ENCODE peak calls at places on chromosomes 5 and 9, in nine cellular contexts. V is HepG2, P is HCT116, R is K562, H is prostate gland, O is upper lobe of left lung, Y is GM23338, C is GM12891, U is stomach. Z is an unnamed sample.

GRCh38 chr9:81394816-81395215 is 294.5 kb downstream of the TLE1 start:
- DNase-seq in V (no peak), P (no peak), R (no peak), H (no peak), O (no peak), Y (no peak), C (no peak), U (no peak), Z (no peak)

GRCh38 chr9:76413658-76414057 is 19.4 kb upstream of the RFK start:
- DNase-seq in V (no peak), P (no peak), R (no peak), H (no peak), O (no peak), Y (no peak), C (no peak), U (no peak), Z (no peak)

GRCh38 chr5:103774736-103775135 is 212.1 kb upstream of the NUDT12 start:
- DNase-seq in V (no peak), P (no peak), R (no peak), H (no peak), O (no peak), Y (no peak), C (no peak), U (no peak), Z (no peak)

GRCh38 chr5:14450055-14450524 is 131.5 kb upstream of the OTULINL start:
- DNase-seq in V (no peak), P (no peak), R (no peak), H (no peak), O (no peak), Y (no peak), C (no peak), U (no peak), Z (peak)

GRCh38 chr9:16681659-16681990 is 188.8 kb downstream of the BNC2 start:
- DNase-seq in V (no peak), P (no peak), R (no peak), H (no peak), O (no peak), Y (no peak), C (no peak), U (no peak), Z (no peak)

GRCh38 chr9:13614060-13614459 is 334.6 kb upstream of the MPDZ start:
- DNase-seq in V (no peak), P (no peak), R (no peak), H (no peak), O (no peak), Y (no peak), C (no peak), U (no peak), Z (no peak)

GRCh38 chr9:130745210-130745800 is 51.7 kb downstream of the EXOSC2 start:
- DNase-seq in V (no peak), P (no peak), R (peak), H (no peak), O (no peak), Y (no peak), C (no peak), U (no peak), Z (no peak)

GRCh38 chr9:114004221-114004716 is 73.8 kb downstream of the AMBP start:
- DNase-seq in V (no peak), P (no peak), R (no peak), H (no peak), O (no peak), Y (no peak), C (no peak), U (peak), Z (peak)

GRCh38 chr5:151075698-151076331 is 5.0 kb downstream of the TNIP1 start:
- DNase-seq in V (no peak), P (no peak), R (no peak), H (no peak), O (no peak), Y (no peak), C (no peak), U (peak), Z (no peak)

GRCh38 chr9:15144567-15145174 is 162.3 kb downstream of the TTC39B start:
- DNase-seq in V (no peak), P (peak), R (no peak), H (no peak), O (no peak), Y (no peak), C (no peak), U (no peak), Z (no peak)

GRCh38 chr5:82356808-82357671 is 78.9 kb upstream of the RPS23 start:
- DNase-seq in V (peak), P (peak), R (peak), H (peak), O (no peak), Y (peak), C (no peak), U (peak), Z (peak)

GRCh38 chr9:97500765-97501176 is 695 bp upstream of the TMOD1 start:
- DNase-seq in V (no peak), P (no peak), R (no peak), H (no peak), O (no peak), Y (no peak), C (no peak), U (no peak), Z (no peak)

GRCh38 chr9:133351526-133351907 is 3.5 kb downstream of the RPL7A start:
- DNase-seq in V (no peak), P (no peak), R (no peak), H (no peak), O (no peak), Y (no peak), C (no peak), U (no peak), Z (no peak)

GRCh38 chr9:117413346-117414219 is 1.3 kb downstream of the ASTN2 start:
- DNase-seq in V (no peak), P (no peak), R (no peak), H (peak), O (peak), Y (peak), C (peak), U (no peak), Z (no peak)

GRCh38 chr9:38286357-38286756 is 106.1 kb upstream of the ALDH1B1 start:
- DNase-seq in V (no peak), P (no peak), R (no peak), H (no peak), O (no peak), Y (peak), C (no peak), U (no peak), Z (no peak)

GRCh38 chr5:53037141-53037859 is 48.1 kb downstream of the ITGA2 start:
- DNase-seq in V (no peak), P (peak), R (no peak), H (no peak), O (no peak), Y (no peak), C (no peak), U (no peak), Z (no peak)

GRCh38 chr9:120532475-120532874 is 47.5 kb downstream of the CDK5RAP2 start:
- DNase-seq in V (no peak), P (peak), R (no peak), H (peak), O (no peak), Y (no peak), C (no peak), U (peak), Z (peak)

GRCh38 chr5:54309751-54310432 is 481 bp downstream of the ARL15 start:
- DNase-seq in V (no peak), P (no peak), R (no peak), H (peak), O (peak), Y (peak), C (peak), U (peak), Z (peak)

GRCh38 chr9:135461936-135462335 is 17.6 kb upstream of the PPP1R26 start:
- DNase-seq in V (no peak), P (no peak), R (no peak), H (no peak), O (no peak), Y (no peak), C (no peak), U (no peak), Z (no peak)

GRCh38 chr5:133285583-133286021 is 233.8 kb downstream of the HSPA4 start:
- DNase-seq in V (no peak), P (no peak), R (no peak), H (no peak), O (no peak), Y (no peak), C (no peak), U (peak), Z (no peak)

GRCh38 chr5:134438641-134439621 is 27.2 kb upstream of the CDKN2AIPNL start:
- DNase-seq in V (peak), P (no peak), R (no peak), H (peak), O (no peak), Y (peak), C (no peak), U (peak), Z (peak)

GRCh38 chr9:131476777-131477345 is 25.9 kb upstream of the POMT1 start:
- DNase-seq in V (no peak), P (no peak), R (no peak), H (no peak), O (no peak), Y (no peak), C (no peak), U (no peak), Z (no peak)

GRCh38 chr5:34522599-34523381 is 133.3 kb upstream of the RAI14 start:
- DNase-seq in V (peak), P (peak), R (peak), H (peak), O (no peak), Y (peak), C (peak), U (peak), Z (peak)

GRCh38 chr5:16934123-16934522 is 2.0 kb downstream of the MYO10 start:
- DNase-seq in V (peak), P (peak), R (peak), H (peak), O (no peak), Y (peak), C (peak), U (peak), Z (peak)

GRCh38 chr9:3385871-3386270 is 139.9 kb downstream of the RFX3 start:
- DNase-seq in V (no peak), P (no peak), R (no peak), H (no peak), O (no peak), Y (no peak), C (no peak), U (no peak), Z (no peak)

GRCh38 chr5:121366515-121366914 is 485.2 kb upstream of the FTMT start:
- DNase-seq in V (no peak), P (no peak), R (no peak), H (no peak), O (no peak), Y (no peak), C (no peak), U (no peak), Z (no peak)

GRCh38 chr5:133635051-133635450 is 22.7 kb upstream of the FSTL4 start:
- DNase-seq in V (no peak), P (no peak), R (no peak), H (no peak), O (no peak), Y (no peak), C (no peak), U (no peak), Z (no peak)

GRCh38 chr5:52837591-52838001 is 49.9 kb downstream of the ITGA1 start:
- DNase-seq in V (no peak), P (no peak), R (no peak), H (no peak), O (no peak), Y (no peak), C (no peak), U (no peak), Z (no peak)

GRCh38 chr9:33223696-33224095 is 16.3 kb upstream of the SPINK4 start:
- DNase-seq in V (no peak), P (no peak), R (no peak), H (no peak), O (no peak), Y (no peak), C (no peak), U (no peak), Z (no peak)

GRCh38 chr5:172071244-172071875 is 64.9 kb upstream of the FBXW11 start:
- DNase-seq in V (no peak), P (no peak), R (no peak), H (no peak), O (no peak), Y (peak), C (no peak), U (no peak), Z (no peak)

GRCh38 chr5:141908796-141909195 is 14.9 kb upstream of the DELE1 start:
- DNase-seq in V (no peak), P (no peak), R (no peak), H (no peak), O (no peak), Y (no peak), C (no peak), U (no peak), Z (no peak)

GRCh38 chr9:133461975-133462374 is 2.2 kb downstream of the CACFD1 start:
- DNase-seq in V (peak), P (no peak), R (no peak), H (no peak), O (no peak), Y (no peak), C (no peak), U (peak), Z (no peak)

GRCh38 chr9:89978185-89978584 is 373.4 kb downstream of the GADD45G start:
- DNase-seq in V (no peak), P (peak), R (no peak), H (no peak), O (no peak), Y (peak), C (no peak), U (no peak), Z (no peak)

GRCh38 chr9:117825609-117826347 is 121.6 kb downstream of the TLR4 start:
- DNase-seq in V (no peak), P (no peak), R (no peak), H (no peak), O (no peak), Y (no peak), C (peak), U (no peak), Z (no peak)

GRCh38 chr9:114552716-114553115 is 34.9 kb upstream of the ATP6V1G1 start:
- DNase-seq in V (no peak), P (no peak), R (no peak), H (no peak), O (no peak), Y (no peak), C (no peak), U (no peak), Z (no peak)

GRCh38 chr5:932628-933250 is 40.1 kb downstream of the TRIP13 start:
- DNase-seq in V (no peak), P (no peak), R (no peak), H (no peak), O (no peak), Y (no peak), C (no peak), U (peak), Z (peak)
- TF ChIP-seq POLR2AphosphoS5 in V (no peak), P (no peak), R (no peak), H (peak), O (peak), Y (no peak), C (no peak), U (no peak), Z (no peak)

GRCh38 chr5:111855356-111855755 is 98.4 kb upstream of the NREP start:
- DNase-seq in V (no peak), P (no peak), R (no peak), H (no peak), O (no peak), Y (no peak), C (no peak), U (no peak), Z (no peak)
- TF ChIP-seq POLR2AphosphoS5 in V (no peak), P (no peak), R (no peak), H (no peak), O (no peak), Y (no peak), C (no peak), U (no peak), Z (no peak)

GRCh38 chr9:95084254-95084934 is 233.1 kb downstream of the FANCC start:
- DNase-seq in V (no peak), P (no peak), R (no peak), H (no peak), O (no peak), Y (no peak), C (no peak), U (no peak), Z (peak)
- TF ChIP-seq POLR2AphosphoS5 in V (no peak), P (no peak), R (no peak), H (peak), O (no peak), Y (no peak), C (no peak), U (peak), Z (no peak)

DNA sequence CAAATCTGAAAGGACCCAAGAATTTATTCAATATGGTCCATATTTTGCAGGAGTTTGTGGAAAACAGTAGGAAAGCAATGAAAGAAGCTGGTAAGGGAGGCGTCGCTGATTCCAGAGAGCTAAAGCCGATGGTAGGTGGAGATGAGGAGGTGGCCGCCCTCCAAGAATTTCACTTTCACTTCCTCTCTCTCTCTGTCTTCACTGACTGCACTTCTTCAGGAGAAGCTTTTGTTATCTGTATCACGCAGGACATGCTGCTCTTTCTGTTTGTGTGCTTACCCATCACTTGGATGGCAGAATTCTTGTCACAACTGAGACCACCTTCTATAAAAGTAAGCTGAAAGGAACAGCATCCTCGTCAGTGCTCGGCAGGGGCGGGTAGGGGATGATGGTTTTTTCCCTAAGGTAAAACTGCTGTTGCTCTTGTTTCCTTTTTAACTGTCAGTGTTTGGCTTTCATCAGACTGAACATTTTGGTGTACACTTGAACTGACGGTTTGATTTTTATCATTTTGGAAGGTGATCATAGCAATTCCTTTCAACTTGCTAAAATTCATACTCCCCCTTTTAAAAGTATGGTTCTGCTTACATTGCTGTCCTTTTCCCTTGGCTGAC is 62.4 kb upstream of the FSD1L start:
- DNase-seq in V (no peak), P (no peak), R (no peak), H (peak), O (no peak), Y (peak), C (peak), U (no peak), Z (no peak)
- TF ChIP-seq POLR2AphosphoS5 in V (no peak), P (no peak), R (no peak), H (no peak), O (no peak), Y (no peak), C (no peak), U (no peak), Z (no peak)

GRCh38 chr5:88283690-88284089 is 15.0 kb upstream of the TMEM161B start:
- DNase-seq in V (no peak), P (no peak), R (no peak), H (no peak), O (no peak), Y (no peak), C (no peak), U (no peak), Z (no peak)

GRCh38 chr5:88276378-88276777 is 7.7 kb upstream of the TMEM161B start:
- DNase-seq in V (no peak), P (no peak), R (no peak), H (no peak), O (no peak), Y (no peak), C (no peak), U (no peak), Z (no peak)

GRCh38 chr5:88275574-88275973 is 6.9 kb upstream of the TMEM161B start:
- DNase-seq in V (no peak), P (no peak), R (no peak), H (no peak), O (no peak), Y (no peak), C (no peak), U (no peak), Z (no peak)

GRCh38 chr5:88281322-88281721 is 12.7 kb upstream of the TMEM161B start:
- DNase-seq in V (no peak), P (no peak), R (no peak), H (no peak), O (no peak), Y (no peak), C (no peak), U (no peak), Z (no peak)

DNA sequence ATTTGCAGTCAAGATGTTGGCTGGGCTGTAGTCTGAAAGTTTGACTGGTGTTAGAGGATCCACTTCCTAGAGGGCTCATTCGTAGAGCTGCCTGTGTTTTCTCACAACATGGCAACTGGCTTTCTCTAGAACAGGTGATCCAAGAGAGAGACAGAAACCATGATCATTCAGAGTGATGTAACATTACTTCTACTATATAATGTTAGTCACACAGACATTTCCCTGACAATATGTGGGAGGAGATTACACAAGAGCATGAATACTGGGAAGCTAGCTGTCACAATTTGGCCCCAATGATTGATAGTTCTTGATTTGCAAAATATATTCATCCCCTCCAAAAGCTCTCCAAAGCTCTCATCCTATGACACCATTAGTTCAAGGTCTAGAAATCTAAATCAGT is 10.9 kb upstream of the TMEM161B start:
- DNase-seq in V (no peak), P (no peak), R (no peak), H (no peak), O (no peak), Y (no peak), C (no peak), U (no peak), Z (no peak)
- TF ChIP-seq POLR2AphosphoS5 in V (no peak), P (no peak), R (no peak), H (no peak), O (no peak), Y (no peak), C (no peak), U (no peak), Z (no peak)

DNA sequence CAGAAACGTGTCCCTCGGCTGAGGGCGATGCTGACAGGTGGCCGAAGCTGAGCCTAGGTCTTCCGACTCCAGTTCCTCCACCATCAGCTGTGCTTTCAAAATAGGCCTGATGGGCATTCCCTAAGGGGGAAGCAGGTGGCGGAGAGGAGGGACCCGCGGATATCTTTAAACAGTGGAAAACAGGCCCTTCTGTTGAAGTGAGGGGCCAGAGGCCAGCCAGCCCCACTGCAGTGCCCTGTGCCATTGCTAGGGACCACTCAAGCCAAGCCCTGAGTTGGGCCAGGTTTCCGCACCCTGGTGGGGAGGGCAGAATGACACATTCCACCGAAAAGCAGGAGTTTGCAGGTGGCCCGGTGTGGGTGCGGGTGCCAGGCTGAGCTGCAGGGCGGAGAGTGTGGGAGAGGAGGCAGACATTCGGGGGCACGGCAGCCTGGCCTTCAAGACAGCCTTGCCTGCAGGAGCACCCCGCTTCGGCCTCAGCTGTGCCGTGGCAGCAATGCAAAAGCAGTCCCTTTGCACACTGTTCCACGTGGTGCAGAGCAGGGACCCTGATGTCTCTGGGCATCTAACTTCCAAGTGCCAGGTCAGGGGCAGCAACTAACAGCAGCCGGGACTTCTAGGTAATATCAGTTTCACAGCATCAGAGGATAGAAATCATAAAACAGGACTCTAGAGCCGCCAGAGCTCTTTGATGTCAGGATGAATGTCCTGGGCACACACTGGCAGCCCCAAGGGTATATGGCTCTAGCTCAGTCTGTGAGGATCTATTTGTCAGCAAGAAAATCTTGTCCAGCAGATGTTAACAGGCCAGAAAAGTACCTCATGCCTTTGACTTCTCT is 17.2 kb downstream of the HNRNPH1 start:
- DNase-seq in V (no peak), P (no peak), R (no peak), H (no peak), O (peak), Y (no peak), C (no peak), U (no peak), Z (peak)
- TF ChIP-seq POLR2AphosphoS5 in V (no peak), P (peak), R (no peak), H (no peak), O (no peak), Y (no peak), C (no peak), U (no peak), Z (no peak)